ENCODE peak calls at places on chromosomes 11 and 22, in six cellular contexts. One of them, this sample, is unnamed.

GRCh38 chr11:95522871-95523270 is 266.7 kb downstream of the FAM76B start:
- DNase-seq in neuronal stem cell: no peak
- DNase-seq in H9: no peak
- DNase-seq in mesendoderm: no peak
- DNase-seq in mesenchymal stem cell: no peak
- DNase-seq in H1: no peak
- DNase-seq in this sample: peak

GRCh38 chr11:96238563-96239166 is 104.3 kb downstream of the MAML2 start:
- DNase-seq in mesenchymal stem cell: peak
- DNase-seq in neuronal stem cell: no peak
- DNase-seq in H1: no peak
- DNase-seq in mesendoderm: no peak
- DNase-seq in H9: no peak
- DNase-seq in this sample: peak

GRCh38 chr11:95891423-95892177 is 32.3 kb downstream of the MTMR2 start:
- DNase-seq in H1: no peak
- DNase-seq in neuronal stem cell: no peak
- DNase-seq in mesendoderm: no peak
- DNase-seq in H9: no peak
- DNase-seq in mesenchymal stem cell: peak
- DNase-seq in this sample: peak

GRCh38 chr11:72639475-72640375 is 34.5 kb downstream of the PDE2A start:
- DNase-seq in mesenchymal stem cell: no peak
- DNase-seq in neuronal stem cell: no peak
- DNase-seq in H9: no peak
- DNase-seq in H1: no peak
- DNase-seq in mesendoderm: no peak
- DNase-seq in this sample: no peak

GRCh38 chr22:33811686-33812085 is 108.6 kb downstream of the LARGE1 start:
- DNase-seq in neuronal stem cell: no peak
- DNase-seq in H1: no peak
- DNase-seq in mesendoderm: peak
- DNase-seq in H9: no peak
- DNase-seq in mesenchymal stem cell: peak
- DNase-seq in this sample: peak

GRCh38 chr11:95232666-95233065 is 1.7 kb upstream of the SESN3 start:
- DNase-seq in mesenchymal stem cell: no peak
- DNase-seq in H1: no peak
- DNase-seq in H9: no peak
- DNase-seq in neuronal stem cell: no peak
- DNase-seq in mesendoderm: no peak
- DNase-seq in this sample: no peak

GRCh38 chr11:111694851-111695250 is 71.3 kb downstream of the PPP2R1B start:
- DNase-seq in mesenchymal stem cell: peak
- DNase-seq in mesendoderm: no peak
- DNase-seq in H1: no peak
- DNase-seq in H9: no peak
- DNase-seq in neuronal stem cell: no peak
- DNase-seq in this sample: peak

GRCh38 chr11:95154514-95154913 is 64.9 kb downstream of the ENDOD1 start:
- DNase-seq in H9: peak
- DNase-seq in mesenchymal stem cell: peak
- DNase-seq in neuronal stem cell: peak
- DNase-seq in mesendoderm: peak
- DNase-seq in H1: no peak
- DNase-seq in this sample: peak

GRCh38 chr11:65915821-65916251 is 3.0 kb downstream of the C11orf68 start:
- DNase-seq in mesenchymal stem cell: peak
- DNase-seq in H1: no peak
- DNase-seq in H9: peak
- DNase-seq in neuronal stem cell: no peak
- DNase-seq in mesendoderm: peak
- DNase-seq in this sample: peak

GRCh38 chr11:61834278-61835004 is 6.3 kb downstream of the FADS2 start:
- DNase-seq in H1: no peak
- DNase-seq in neuronal stem cell: no peak
- DNase-seq in mesenchymal stem cell: peak
- DNase-seq in mesendoderm: peak
- DNase-seq in H9: peak
- DNase-seq in this sample: peak

GRCh38 chr11:117418685-117419084 is 91.0 kb downstream of the CEP164 start:
- DNase-seq in H1: no peak
- DNase-seq in H9: no peak
- DNase-seq in mesendoderm: no peak
- DNase-seq in neuronal stem cell: no peak
- DNase-seq in mesenchymal stem cell: no peak
- DNase-seq in this sample: no peak

GRCh38 chr11:95647355-95647754 is 142.2 kb downstream of the FAM76B start:
- DNase-seq in mesendoderm: no peak
- DNase-seq in mesenchymal stem cell: peak
- DNase-seq in H1: no peak
- DNase-seq in neuronal stem cell: no peak
- DNase-seq in H9: no peak
- DNase-seq in this sample: no peak

GRCh38 chr11:130192845-130193267 is 33.3 kb downstream of the ST14 start:
- DNase-seq in mesendoderm: no peak
- DNase-seq in H9: no peak
- DNase-seq in neuronal stem cell: no peak
- DNase-seq in H1: no peak
- DNase-seq in mesenchymal stem cell: no peak
- DNase-seq in this sample: no peak

GRCh38 chr11:104060820-104061219 is 24.4 kb downstream of the DDI1 start:
- DNase-seq in mesenchymal stem cell: no peak
- DNase-seq in H9: no peak
- DNase-seq in neuronal stem cell: no peak
- DNase-seq in H1: no peak
- DNase-seq in mesendoderm: no peak
- DNase-seq in this sample: no peak

GRCh38 chr11:65649656-65650546 is 12.0 kb downstream of the SIPA1 start:
- DNase-seq in neuronal stem cell: no peak
- DNase-seq in H9: no peak
- DNase-seq in mesenchymal stem cell: no peak
- DNase-seq in H1: no peak
- DNase-seq in mesendoderm: no peak
- DNase-seq in this sample: no peak

GRCh38 chr11:74006743-74007304 is 2.1 kb downstream of the UCP3 start:
- DNase-seq in H9: no peak
- DNase-seq in H1: no peak
- DNase-seq in mesendoderm: no peak
- DNase-seq in neuronal stem cell: no peak
- DNase-seq in mesenchymal stem cell: no peak
- DNase-seq in this sample: no peak

GRCh38 chr11:12111482-12112149 is 1.2 kb downstream of the MICAL2 start:
- DNase-seq in mesendoderm: no peak
- DNase-seq in H1: no peak
- DNase-seq in mesenchymal stem cell: peak
- DNase-seq in H9: no peak
- DNase-seq in neuronal stem cell: no peak
- DNase-seq in this sample: peak

GRCh38 chr11:64935634-64936081 is at the start of gene GPHA2:
- DNase-seq in neuronal stem cell: peak
- DNase-seq in mesendoderm: peak
- DNase-seq in H1: peak
- DNase-seq in mesenchymal stem cell: peak
- DNase-seq in H9: peak
- DNase-seq in this sample: no peak

GRCh38 chr11:5420993-5421392 is 918 bp upstream of the OR51Q1 start:
- DNase-seq in mesenchymal stem cell: no peak
- DNase-seq in neuronal stem cell: no peak
- DNase-seq in H9: peak
- DNase-seq in H1: no peak
- DNase-seq in mesendoderm: no peak
- DNase-seq in this sample: no peak

GRCh38 chr11:75001686-75002085 is 13.0 kb downstream of the NEU3 start:
- DNase-seq in H9: no peak
- DNase-seq in H1: no peak
- DNase-seq in mesenchymal stem cell: no peak
- DNase-seq in mesendoderm: no peak
- DNase-seq in neuronal stem cell: no peak
- DNase-seq in this sample: no peak

GRCh38 chr11:85682330-85683305 is 3.4 kb downstream of the CCDC89 start:
- DNase-seq in mesenchymal stem cell: no peak
- DNase-seq in neuronal stem cell: no peak
- DNase-seq in H1: no peak
- DNase-seq in H9: no peak
- DNase-seq in mesendoderm: no peak
- DNase-seq in this sample: peak

GRCh38 chr11:47256374-47256773 is 1.4 kb upstream of the NR1H3 start:
- DNase-seq in neuronal stem cell: no peak
- DNase-seq in H9: no peak
- DNase-seq in mesendoderm: no peak
- DNase-seq in mesenchymal stem cell: no peak
- DNase-seq in H1: no peak
- DNase-seq in this sample: no peak

GRCh38 chr11:47251751-47252150 is 3.1 kb upstream of the ACP2 start:
- DNase-seq in H1: no peak
- DNase-seq in H9: no peak
- DNase-seq in mesenchymal stem cell: no peak
- DNase-seq in mesendoderm: no peak
- DNase-seq in neuronal stem cell: no peak
- DNase-seq in this sample: no peak

GRCh38 chr11:47253660-47254059 is 4.1 kb upstream of the NR1H3 start:
- DNase-seq in mesenchymal stem cell: no peak
- DNase-seq in neuronal stem cell: no peak
- DNase-seq in mesendoderm: no peak
- DNase-seq in H1: no peak
- DNase-seq in H9: no peak
- DNase-seq in this sample: no peak

GRCh38 chr11:47257178-47257517 is 648 bp upstream of the NR1H3 start:
- DNase-seq in neuronal stem cell: no peak
- DNase-seq in H9: no peak
- DNase-seq in mesendoderm: no peak
- DNase-seq in H1: no peak
- DNase-seq in mesenchymal stem cell: no peak
- DNase-seq in this sample: no peak

DNA sequence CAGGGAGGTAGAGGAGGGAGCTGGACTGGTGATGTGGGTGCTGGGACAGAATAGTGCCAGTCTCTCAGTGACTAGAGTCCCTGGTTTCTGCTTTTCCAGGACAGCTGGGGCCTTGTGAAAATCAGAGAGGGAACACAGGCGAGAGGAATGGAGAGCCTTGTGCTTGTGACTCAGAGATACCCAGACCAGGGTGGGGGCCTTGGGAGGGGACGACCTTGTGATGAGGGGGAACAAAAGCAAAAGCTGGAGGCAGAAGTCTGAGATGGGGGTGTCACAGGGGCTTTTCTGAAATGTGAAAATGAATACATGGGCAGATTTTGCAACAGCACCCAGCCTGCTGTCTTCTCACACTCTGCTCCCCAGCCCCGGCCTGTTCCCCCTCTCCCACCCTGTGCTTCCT is 3.4 kb upstream of the NR1H3 start:
- DNase-seq in H9: no peak
- DNase-seq in neuronal stem cell: no peak
- DNase-seq in mesendoderm: no peak
- DNase-seq in H1: no peak
- DNase-seq in mesenchymal stem cell: peak
- DNase-seq in this sample: no peak
- H2BK120ac ChIP-seq in H9: no peak
- H2BK120ac ChIP-seq in neuronal stem cell: no peak
- H2BK120ac ChIP-seq in mesendoderm: no peak
- H2BK120ac ChIP-seq in H1: no peak
- H2BK120ac ChIP-seq in mesenchymal stem cell: peak
- H2BK120ac ChIP-seq in this sample: peak

DNA sequence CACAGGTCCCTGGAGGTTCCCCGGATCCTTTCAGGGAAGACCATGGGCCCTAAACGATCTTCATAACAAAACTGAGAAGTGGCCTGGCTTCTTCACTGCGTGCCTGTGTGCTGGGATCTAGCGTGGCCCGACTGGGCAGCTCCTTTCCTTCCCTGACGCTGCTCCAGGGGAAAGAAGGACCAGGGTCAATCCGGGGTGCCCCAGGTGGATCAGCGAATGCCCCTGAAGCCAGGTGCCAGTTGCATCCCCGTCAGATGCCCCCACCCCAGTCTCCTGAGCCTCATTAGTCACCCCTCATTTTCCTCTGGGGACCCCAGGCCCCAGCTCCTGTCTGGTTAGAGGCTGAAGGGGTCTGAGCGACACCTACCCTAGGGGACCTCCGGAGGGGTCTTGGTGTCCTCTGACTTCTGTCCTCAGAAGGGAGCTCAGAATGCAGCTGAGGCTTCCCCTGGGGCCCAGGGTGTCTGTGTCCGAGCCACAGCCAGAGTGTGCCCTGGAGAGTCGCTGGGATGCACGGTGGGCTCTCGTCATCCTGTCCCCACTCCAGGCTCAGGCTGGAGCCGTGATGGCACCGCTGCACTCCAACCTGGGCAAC is 18.7 kb upstream of the MUC6 start:
- DNase-seq in mesenchymal stem cell: no peak
- DNase-seq in mesendoderm: no peak
- DNase-seq in H1: no peak
- DNase-seq in H9: no peak
- DNase-seq in neuronal stem cell: no peak
- DNase-seq in this sample: no peak
- H3K4me2 ChIP-seq in mesenchymal stem cell: no peak
- H3K4me2 ChIP-seq in mesendoderm: no peak
- H3K4me2 ChIP-seq in H1: no peak
- H3K4me2 ChIP-seq in H9: no peak
- H3K4me2 ChIP-seq in neuronal stem cell: no peak
- H3K4me2 ChIP-seq in this sample: no peak

DNA sequence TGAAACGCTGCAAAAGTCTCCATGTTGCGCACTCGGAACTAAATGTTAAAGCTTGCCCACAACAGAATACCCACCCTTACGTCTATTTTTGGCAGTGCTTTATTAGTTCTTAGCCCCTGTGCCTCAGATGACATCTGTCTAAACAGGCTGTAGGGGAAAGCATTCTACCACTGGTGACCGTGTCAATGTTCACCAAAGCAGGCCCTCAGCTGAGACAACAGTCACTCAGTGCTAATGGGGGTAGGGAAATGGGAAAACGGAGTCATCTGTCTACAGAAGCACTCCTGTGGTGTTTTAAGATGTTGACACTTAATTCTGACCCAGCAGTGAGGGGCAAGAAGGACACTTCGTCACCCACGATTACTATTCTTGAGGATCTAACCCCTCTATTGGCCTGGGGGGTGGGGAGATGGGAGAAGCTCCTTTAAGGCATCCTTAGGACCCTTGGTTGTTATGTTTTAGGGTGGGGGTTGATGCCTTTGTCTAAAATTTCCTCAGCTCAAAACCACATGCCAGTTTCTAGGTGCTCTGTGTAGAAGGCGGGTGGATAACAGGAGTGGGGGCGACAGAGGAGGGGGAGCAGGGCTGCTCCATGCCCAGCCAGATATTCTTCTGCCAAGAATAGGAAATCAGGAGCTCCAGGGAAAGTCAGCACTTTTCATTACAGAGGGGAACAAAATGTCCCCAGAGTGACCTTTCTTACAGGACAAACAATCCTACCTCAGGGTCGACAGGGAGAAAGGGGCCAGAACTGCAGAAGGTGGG is 15.6 kb upstream of the MFRP start:
- DNase-seq in mesenchymal stem cell: peak
- DNase-seq in H1: no peak
- DNase-seq in H9: no peak
- DNase-seq in mesendoderm: no peak
- DNase-seq in neuronal stem cell: no peak
- DNase-seq in this sample: no peak
- H2BK120ac ChIP-seq in mesenchymal stem cell: no peak
- H2BK120ac ChIP-seq in H1: no peak
- H2BK120ac ChIP-seq in H9: no peak
- H2BK120ac ChIP-seq in mesendoderm: no peak
- H2BK120ac ChIP-seq in neuronal stem cell: no peak
- H2BK120ac ChIP-seq in this sample: peak

GRCh38 chr22:28730146-28730545 is 11.5 kb downstream of the CHEK2 start:
- DNase-seq in H9: no peak
- DNase-seq in neuronal stem cell: no peak
- DNase-seq in mesendoderm: no peak
- DNase-seq in H1: no peak
- DNase-seq in mesenchymal stem cell: no peak
- DNase-seq in this sample: no peak
- H3K4me2 ChIP-seq in H9: no peak
- H3K4me2 ChIP-seq in neuronal stem cell: no peak
- H3K4me2 ChIP-seq in mesendoderm: no peak
- H3K4me2 ChIP-seq in H1: no peak
- H3K4me2 ChIP-seq in mesenchymal stem cell: no peak
- H3K4me2 ChIP-seq in this sample: no peak